ENCODE peak calls at places on chromosomes 13 and 19, in nine cellular contexts. One of them, this sample, is unnamed.

GRCh38 chr19:51342631-51343569 is 961 bp upstream of the VSIG10L start:
- DNase-seq in tibial nerve: no peak
- DNase-seq in heart left ventricle: no peak
- DNase-seq in right lobe of liver: no peak
- DNase-seq in GM23338: no peak
- DNase-seq in astrocyte: no peak
- DNase-seq in AG04450: no peak
- DNase-seq in fibroblast of the aortic adventitia: no peak
- DNase-seq in cardiac muscle cell: no peak
- DNase-seq in this sample: no peak

GRCh38 chr13:114143806-114144605 is 11.6 kb upstream of the RASA3 start:
- DNase-seq in right lobe of liver: peak
- DNase-seq in tibial nerve: no peak
- DNase-seq in fibroblast of the aortic adventitia: no peak
- DNase-seq in cardiac muscle cell: no peak
- DNase-seq in heart left ventricle: peak
- DNase-seq in GM23338: peak
- DNase-seq in AG04450: no peak
- DNase-seq in astrocyte: no peak
- DNase-seq in this sample: peak

GRCh38 chr13:45691251-45691650 is 10.9 kb upstream of the CBY2 start:
- DNase-seq in cardiac muscle cell: no peak
- DNase-seq in right lobe of liver: no peak
- DNase-seq in astrocyte: no peak
- DNase-seq in heart left ventricle: no peak
- DNase-seq in fibroblast of the aortic adventitia: no peak
- DNase-seq in AG04450: no peak
- DNase-seq in tibial nerve: no peak
- DNase-seq in GM23338: no peak
- DNase-seq in this sample: no peak

GRCh38 chr19:6164906-6165531 is 29.6 kb downstream of the ACSBG2 start:
- DNase-seq in cardiac muscle cell: no peak
- DNase-seq in astrocyte: no peak
- DNase-seq in heart left ventricle: no peak
- DNase-seq in tibial nerve: no peak
- DNase-seq in AG04450: no peak
- DNase-seq in right lobe of liver: no peak
- DNase-seq in fibroblast of the aortic adventitia: no peak
- DNase-seq in GM23338: no peak
- DNase-seq in this sample: no peak

GRCh38 chr19:47095707-47096704 is 17.6 kb downstream of the ZC3H4 start:
- DNase-seq in heart left ventricle: peak
- DNase-seq in right lobe of liver: peak
- DNase-seq in cardiac muscle cell: peak
- DNase-seq in AG04450: no peak
- DNase-seq in GM23338: peak
- DNase-seq in fibroblast of the aortic adventitia: peak
- DNase-seq in tibial nerve: no peak
- DNase-seq in astrocyte: peak
- DNase-seq in this sample: peak

GRCh38 chr13:98222081-98222554 is 45.0 kb upstream of the RNF113B start:
- DNase-seq in AG04450: no peak
- DNase-seq in cardiac muscle cell: peak
- DNase-seq in GM23338: no peak
- DNase-seq in astrocyte: peak
- DNase-seq in fibroblast of the aortic adventitia: peak
- DNase-seq in tibial nerve: no peak
- DNase-seq in right lobe of liver: no peak
- DNase-seq in heart left ventricle: no peak
- DNase-seq in this sample: no peak

GRCh38 chr13:111265006-111265700 is 55.3 kb upstream of the TEX29 start:
- DNase-seq in tibial nerve: no peak
- DNase-seq in cardiac muscle cell: no peak
- DNase-seq in AG04450: no peak
- DNase-seq in fibroblast of the aortic adventitia: no peak
- DNase-seq in GM23338: no peak
- DNase-seq in astrocyte: no peak
- DNase-seq in right lobe of liver: no peak
- DNase-seq in heart left ventricle: no peak
- DNase-seq in this sample: no peak

GRCh38 chr19:23699521-23699860 is 12.5 kb upstream of the ZNF675 start:
- DNase-seq in fibroblast of the aortic adventitia: no peak
- DNase-seq in astrocyte: no peak
- DNase-seq in AG04450: no peak
- DNase-seq in GM23338: no peak
- DNase-seq in tibial nerve: no peak
- DNase-seq in right lobe of liver: no peak
- DNase-seq in heart left ventricle: no peak
- DNase-seq in cardiac muscle cell: no peak
- DNase-seq in this sample: no peak

GRCh38 chr19:29255006-29255405 is 42.1 kb upstream of the UQCRFS1 start:
- DNase-seq in tibial nerve: no peak
- DNase-seq in heart left ventricle: no peak
- DNase-seq in cardiac muscle cell: no peak
- DNase-seq in fibroblast of the aortic adventitia: no peak
- DNase-seq in right lobe of liver: no peak
- DNase-seq in AG04450: no peak
- DNase-seq in GM23338: no peak
- DNase-seq in astrocyte: no peak
- DNase-seq in this sample: no peak

GRCh38 chr13:61824168-61824567 is 408.5 kb upstream of the PCDH20 start:
- DNase-seq in AG04450: no peak
- DNase-seq in cardiac muscle cell: no peak
- DNase-seq in fibroblast of the aortic adventitia: no peak
- DNase-seq in astrocyte: no peak
- DNase-seq in GM23338: no peak
- DNase-seq in tibial nerve: no peak
- DNase-seq in right lobe of liver: no peak
- DNase-seq in heart left ventricle: no peak
- DNase-seq in this sample: no peak

GRCh38 chr13:109684836-109685602 is 101.4 kb downstream of the IRS2 start:
- DNase-seq in tibial nerve: no peak
- DNase-seq in AG04450: no peak
- DNase-seq in fibroblast of the aortic adventitia: no peak
- DNase-seq in GM23338: no peak
- DNase-seq in heart left ventricle: peak
- DNase-seq in cardiac muscle cell: peak
- DNase-seq in right lobe of liver: peak
- DNase-seq in astrocyte: no peak
- DNase-seq in this sample: no peak

GRCh38 chr13:86714495-86714894 is 915.3 kb upstream of the SLITRK6 start:
- DNase-seq in right lobe of liver: no peak
- DNase-seq in AG04450: no peak
- DNase-seq in astrocyte: no peak
- DNase-seq in cardiac muscle cell: no peak
- DNase-seq in tibial nerve: no peak
- DNase-seq in heart left ventricle: no peak
- DNase-seq in fibroblast of the aortic adventitia: no peak
- DNase-seq in GM23338: peak
- DNase-seq in this sample: no peak

GRCh38 chr19:12365094-12365371 is 450 bp downstream of the ZNF442 start:
- DNase-seq in astrocyte: peak
- DNase-seq in AG04450: no peak
- DNase-seq in fibroblast of the aortic adventitia: peak
- DNase-seq in right lobe of liver: no peak
- DNase-seq in GM23338: peak
- DNase-seq in heart left ventricle: no peak
- DNase-seq in tibial nerve: no peak
- DNase-seq in cardiac muscle cell: peak
- DNase-seq in this sample: peak

GRCh38 chr13:113938246-113938645 is 35.6 kb downstream of the C13orf46 start:
- DNase-seq in AG04450: no peak
- DNase-seq in cardiac muscle cell: peak
- DNase-seq in heart left ventricle: no peak
- DNase-seq in fibroblast of the aortic adventitia: no peak
- DNase-seq in right lobe of liver: no peak
- DNase-seq in tibial nerve: no peak
- DNase-seq in astrocyte: no peak
- DNase-seq in GM23338: no peak
- DNase-seq in this sample: no peak

GRCh38 chr19:47479701-47480503 is 4.1 kb downstream of the KPTN start:
- DNase-seq in GM23338: peak
- DNase-seq in cardiac muscle cell: peak
- DNase-seq in heart left ventricle: no peak
- DNase-seq in astrocyte: no peak
- DNase-seq in AG04450: no peak
- DNase-seq in tibial nerve: no peak
- DNase-seq in fibroblast of the aortic adventitia: no peak
- DNase-seq in right lobe of liver: no peak
- DNase-seq in this sample: no peak

GRCh38 chr13:28047784-28048388 is 52.5 kb downstream of the FLT3 start:
- DNase-seq in fibroblast of the aortic adventitia: no peak
- DNase-seq in heart left ventricle: no peak
- DNase-seq in cardiac muscle cell: no peak
- DNase-seq in GM23338: no peak
- DNase-seq in tibial nerve: no peak
- DNase-seq in AG04450: no peak
- DNase-seq in right lobe of liver: no peak
- DNase-seq in astrocyte: no peak
- DNase-seq in this sample: peak
- H3K4me3 ChIP-seq in fibroblast of the aortic adventitia: no peak
- H3K4me3 ChIP-seq in heart left ventricle: no peak
- H3K4me3 ChIP-seq in cardiac muscle cell: no peak
- H3K4me3 ChIP-seq in GM23338: no peak
- H3K4me3 ChIP-seq in tibial nerve: no peak
- H3K4me3 ChIP-seq in AG04450: no peak
- H3K4me3 ChIP-seq in right lobe of liver: no peak
- H3K4me3 ChIP-seq in astrocyte: no peak
- H3K4me3 ChIP-seq in this sample: no peak

GRCh38 chr19:18164072-18164471 is 9.5 kb upstream of the IFI30 start:
- DNase-seq in right lobe of liver: no peak
- DNase-seq in GM23338: no peak
- DNase-seq in heart left ventricle: no peak
- DNase-seq in cardiac muscle cell: no peak
- DNase-seq in AG04450: no peak
- DNase-seq in fibroblast of the aortic adventitia: no peak
- DNase-seq in tibial nerve: no peak
- DNase-seq in astrocyte: no peak
- DNase-seq in this sample: no peak

GRCh38 chr19:18160441-18160791 is 7.5 kb downstream of the PIK3R2 start:
- DNase-seq in cardiac muscle cell: no peak
- DNase-seq in tibial nerve: no peak
- DNase-seq in AG04450: no peak
- DNase-seq in fibroblast of the aortic adventitia: no peak
- DNase-seq in astrocyte: no peak
- DNase-seq in heart left ventricle: no peak
- DNase-seq in right lobe of liver: no peak
- DNase-seq in GM23338: no peak
- DNase-seq in this sample: no peak

GRCh38 chr19:18159810-18160209 is 6.8 kb downstream of the PIK3R2 start:
- DNase-seq in astrocyte: no peak
- DNase-seq in AG04450: no peak
- DNase-seq in tibial nerve: no peak
- DNase-seq in GM23338: no peak
- DNase-seq in right lobe of liver: no peak
- DNase-seq in cardiac muscle cell: no peak
- DNase-seq in heart left ventricle: no peak
- DNase-seq in fibroblast of the aortic adventitia: no peak
- DNase-seq in this sample: no peak

GRCh38 chr19:18160792-18161690 is 8.1 kb downstream of the PIK3R2 start:
- DNase-seq in fibroblast of the aortic adventitia: peak
- DNase-seq in astrocyte: no peak
- DNase-seq in AG04450: no peak
- DNase-seq in right lobe of liver: peak
- DNase-seq in tibial nerve: peak
- DNase-seq in heart left ventricle: peak
- DNase-seq in GM23338: peak
- DNase-seq in cardiac muscle cell: peak
- DNase-seq in this sample: peak

DNA sequence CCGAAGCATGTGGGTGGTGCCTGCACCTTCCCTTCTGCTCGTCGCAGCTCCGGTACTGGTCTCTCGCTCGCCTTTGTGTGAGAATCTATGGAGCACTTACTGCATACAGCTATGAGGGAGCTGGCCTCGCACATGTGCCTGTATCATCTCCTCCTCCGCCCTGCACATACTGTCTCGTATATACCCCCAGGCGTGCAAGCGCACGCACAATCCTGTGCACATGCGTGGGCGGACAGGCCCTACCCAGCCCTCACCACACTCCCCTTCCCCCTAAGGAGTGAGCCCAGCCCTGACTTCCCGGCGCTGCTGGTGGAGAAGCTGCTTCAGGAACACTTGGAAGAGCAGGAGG is 8.7 kb downstream of the PIK3R2 start:
- DNase-seq in tibial nerve: no peak
- DNase-seq in GM23338: no peak
- DNase-seq in AG04450: no peak
- DNase-seq in astrocyte: no peak
- DNase-seq in right lobe of liver: no peak
- DNase-seq in cardiac muscle cell: no peak
- DNase-seq in fibroblast of the aortic adventitia: no peak
- DNase-seq in heart left ventricle: no peak
- DNase-seq in this sample: no peak
- H3K4me3 ChIP-seq in tibial nerve: peak
- H3K4me3 ChIP-seq in GM23338: peak
- H3K4me3 ChIP-seq in AG04450: no peak
- H3K4me3 ChIP-seq in astrocyte: no peak
- H3K4me3 ChIP-seq in right lobe of liver: no peak
- H3K4me3 ChIP-seq in cardiac muscle cell: no peak
- H3K4me3 ChIP-seq in fibroblast of the aortic adventitia: peak
- H3K4me3 ChIP-seq in heart left ventricle: peak
- H3K4me3 ChIP-seq in this sample: no peak

GRCh38 chr19:57583104-57583520 is 833 bp upstream of the ZIK1 start:
- DNase-seq in cardiac muscle cell: no peak
- DNase-seq in tibial nerve: no peak
- DNase-seq in fibroblast of the aortic adventitia: no peak
- DNase-seq in GM23338: no peak
- DNase-seq in AG04450: no peak
- DNase-seq in heart left ventricle: no peak
- DNase-seq in astrocyte: no peak
- DNase-seq in right lobe of liver: no peak
- DNase-seq in this sample: no peak
- H3K4me3 ChIP-seq in cardiac muscle cell: no peak
- H3K4me3 ChIP-seq in tibial nerve: peak
- H3K4me3 ChIP-seq in fibroblast of the aortic adventitia: no peak
- H3K4me3 ChIP-seq in GM23338: peak
- H3K4me3 ChIP-seq in AG04450: no peak
- H3K4me3 ChIP-seq in heart left ventricle: peak
- H3K4me3 ChIP-seq in astrocyte: peak
- H3K4me3 ChIP-seq in right lobe of liver: no peak
- H3K4me3 ChIP-seq in this sample: no peak

GRCh38 chr13:26465954-26466353 is 91.5 kb upstream of the WASF3 start:
- DNase-seq in AG04450: no peak
- DNase-seq in tibial nerve: no peak
- DNase-seq in fibroblast of the aortic adventitia: no peak
- DNase-seq in astrocyte: no peak
- DNase-seq in cardiac muscle cell: no peak
- DNase-seq in heart left ventricle: no peak
- DNase-seq in right lobe of liver: no peak
- DNase-seq in GM23338: no peak
- DNase-seq in this sample: no peak
- H3K4me3 ChIP-seq in AG04450: no peak
- H3K4me3 ChIP-seq in tibial nerve: no peak
- H3K4me3 ChIP-seq in fibroblast of the aortic adventitia: no peak
- H3K4me3 ChIP-seq in astrocyte: no peak
- H3K4me3 ChIP-seq in cardiac muscle cell: no peak
- H3K4me3 ChIP-seq in heart left ventricle: no peak
- H3K4me3 ChIP-seq in right lobe of liver: no peak
- H3K4me3 ChIP-seq in GM23338: no peak
- H3K4me3 ChIP-seq in this sample: no peak

GRCh38 chr19:41859213-41859617 is 840 bp upstream of the RPS19 start:
- DNase-seq in cardiac muscle cell: no peak
- DNase-seq in fibroblast of the aortic adventitia: no peak
- DNase-seq in heart left ventricle: no peak
- DNase-seq in AG04450: no peak
- DNase-seq in right lobe of liver: no peak
- DNase-seq in tibial nerve: no peak
- DNase-seq in astrocyte: no peak
- DNase-seq in GM23338: no peak
- DNase-seq in this sample: no peak
- H3K4me3 ChIP-seq in cardiac muscle cell: peak
- H3K4me3 ChIP-seq in fibroblast of the aortic adventitia: peak
- H3K4me3 ChIP-seq in heart left ventricle: peak
- H3K4me3 ChIP-seq in AG04450: peak
- H3K4me3 ChIP-seq in right lobe of liver: peak
- H3K4me3 ChIP-seq in tibial nerve: peak
- H3K4me3 ChIP-seq in astrocyte: peak
- H3K4me3 ChIP-seq in GM23338: peak
- H3K4me3 ChIP-seq in this sample: peak

This sample was measured in NB4.